ENCODE peak calls at places on chromosomes 12 and 14, in six cellular contexts. One of them, this sample, is unnamed.

GRCh38 chr12:91778938-91779400 is 366.7 kb downstream of the BTG1 start:
- DNase-seq in IMR-90: peak; percentile 88
- DNase-seq in cardiac fibroblast: peak; percentile 93
- DNase-seq in activated effector memory CD4-positive, alpha-beta T cell treated with Interleukin-2 at 50 U/mL for 16 hours: peak; percentile 9
- DNase-seq in memory B cell: no peak
- DNase-seq in AG09319: peak; percentile 52
- DNase-seq in this sample: no peak

GRCh38 chr12:57518920-57519757 is 1.2 kb downstream of the DDIT3 start:
- DNase-seq in IMR-90: peak; percentile 24
- DNase-seq in cardiac fibroblast: peak; percentile 76
- DNase-seq in activated effector memory CD4-positive, alpha-beta T cell treated with Interleukin-2 at 50 U/mL for 16 hours: no peak
- DNase-seq in memory B cell: peak; percentile 29
- DNase-seq in AG09319: no peak
- DNase-seq in this sample: no peak

GRCh38 chr12:104506691-104507401 is 50.1 kb downstream of the CHST11 start:
- DNase-seq in IMR-90: no peak
- DNase-seq in cardiac fibroblast: no peak
- DNase-seq in activated effector memory CD4-positive, alpha-beta T cell treated with Interleukin-2 at 50 U/mL for 16 hours: no peak
- DNase-seq in memory B cell: no peak
- DNase-seq in AG09319: no peak
- DNase-seq in this sample: no peak

GRCh38 chr12:106840217-106840616 is 65.7 kb downstream of the RIC8B start:
- DNase-seq in IMR-90: peak; percentile 64
- DNase-seq in cardiac fibroblast: peak; percentile 67
- DNase-seq in activated effector memory CD4-positive, alpha-beta T cell treated with Interleukin-2 at 50 U/mL for 16 hours: no peak
- DNase-seq in memory B cell: no peak
- DNase-seq in AG09319: no peak
- DNase-seq in this sample: peak; percentile 43

GRCh38 chr12:65152586-65152985 is 16.8 kb upstream of the LEMD3 start:
- DNase-seq in IMR-90: no peak
- DNase-seq in cardiac fibroblast: peak; percentile 40
- DNase-seq in activated effector memory CD4-positive, alpha-beta T cell treated with Interleukin-2 at 50 U/mL for 16 hours: no peak
- DNase-seq in memory B cell: no peak
- DNase-seq in AG09319: no peak
- DNase-seq in this sample: no peak

GRCh38 chr12:110370732-110371141 is 32.8 kb downstream of the ANAPC7 start:
- DNase-seq in IMR-90: no peak
- DNase-seq in cardiac fibroblast: no peak
- DNase-seq in activated effector memory CD4-positive, alpha-beta T cell treated with Interleukin-2 at 50 U/mL for 16 hours: no peak
- DNase-seq in memory B cell: no peak
- DNase-seq in AG09319: no peak
- DNase-seq in this sample: no peak

GRCh38 chr12:47891356-47891755 is 13.4 kb downstream of the VDR start:
- DNase-seq in IMR-90: no peak
- DNase-seq in cardiac fibroblast: no peak
- DNase-seq in activated effector memory CD4-positive, alpha-beta T cell treated with Interleukin-2 at 50 U/mL for 16 hours: no peak
- DNase-seq in memory B cell: no peak
- DNase-seq in AG09319: no peak
- DNase-seq in this sample: no peak

GRCh38 chr12:103742349-103742784 is 98.7 kb downstream of the NT5DC3 start:
- DNase-seq in IMR-90: no peak
- DNase-seq in cardiac fibroblast: peak; percentile 12
- DNase-seq in activated effector memory CD4-positive, alpha-beta T cell treated with Interleukin-2 at 50 U/mL for 16 hours: no peak
- DNase-seq in memory B cell: no peak
- DNase-seq in AG09319: no peak
- DNase-seq in this sample: no peak

GRCh38 chr12:2273288-2273687 is 220.5 kb downstream of the CACNA1C start:
- DNase-seq in IMR-90: peak; percentile 83
- DNase-seq in cardiac fibroblast: peak; percentile 71
- DNase-seq in activated effector memory CD4-positive, alpha-beta T cell treated with Interleukin-2 at 50 U/mL for 16 hours: no peak
- DNase-seq in memory B cell: no peak
- DNase-seq in AG09319: no peak
- DNase-seq in this sample: no peak

GRCh38 chr14:103097244-103097993 is 2.9 kb downstream of the EXOC3L4 start:
- DNase-seq in IMR-90: no peak
- DNase-seq in cardiac fibroblast: no peak
- DNase-seq in activated effector memory CD4-positive, alpha-beta T cell treated with Interleukin-2 at 50 U/mL for 16 hours: no peak
- DNase-seq in memory B cell: no peak
- DNase-seq in AG09319: no peak
- DNase-seq in this sample: no peak

GRCh38 chr14:92403981-92404380 is 81.0 kb downstream of the SLC24A4 start:
- DNase-seq in IMR-90: no peak
- DNase-seq in cardiac fibroblast: no peak
- DNase-seq in activated effector memory CD4-positive, alpha-beta T cell treated with Interleukin-2 at 50 U/mL for 16 hours: no peak
- DNase-seq in memory B cell: no peak
- DNase-seq in AG09319: no peak
- DNase-seq in this sample: no peak

GRCh38 chr12:116534341-116535121 is 24.6 kb upstream of the MAP1LC3B2 start:
- DNase-seq in IMR-90: peak; percentile 34
- DNase-seq in cardiac fibroblast: no peak
- DNase-seq in activated effector memory CD4-positive, alpha-beta T cell treated with Interleukin-2 at 50 U/mL for 16 hours: no peak
- DNase-seq in memory B cell: no peak
- DNase-seq in AG09319: no peak
- DNase-seq in this sample: no peak

GRCh38 chr14:65210827-65211192 is 108.5 kb upstream of the MAX start:
- DNase-seq in IMR-90: no peak
- DNase-seq in cardiac fibroblast: peak; percentile 29
- DNase-seq in activated effector memory CD4-positive, alpha-beta T cell treated with Interleukin-2 at 50 U/mL for 16 hours: no peak
- DNase-seq in memory B cell: no peak
- DNase-seq in AG09319: no peak
- DNase-seq in this sample: no peak

GRCh38 chr14:55350461-55350860 is 61.2 kb downstream of the ATG14 start:
- DNase-seq in IMR-90: no peak
- DNase-seq in cardiac fibroblast: no peak
- DNase-seq in activated effector memory CD4-positive, alpha-beta T cell treated with Interleukin-2 at 50 U/mL for 16 hours: no peak
- DNase-seq in memory B cell: no peak
- DNase-seq in AG09319: no peak
- DNase-seq in this sample: no peak

GRCh38 chr14:38721822-38722431 is 381.1 kb downstream of the SEC23A start:
- DNase-seq in IMR-90: peak; percentile 31
- DNase-seq in cardiac fibroblast: peak; percentile 68
- DNase-seq in activated effector memory CD4-positive, alpha-beta T cell treated with Interleukin-2 at 50 U/mL for 16 hours: no peak
- DNase-seq in memory B cell: no peak
- DNase-seq in AG09319: no peak
- DNase-seq in this sample: peak; percentile 19

GRCh38 chr12:89995870-89996269 is 287.2 kb upstream of the ATP2B1 start:
- DNase-seq in IMR-90: peak; percentile 33
- DNase-seq in cardiac fibroblast: no peak
- DNase-seq in activated effector memory CD4-positive, alpha-beta T cell treated with Interleukin-2 at 50 U/mL for 16 hours: no peak
- DNase-seq in memory B cell: no peak
- DNase-seq in AG09319: no peak
- DNase-seq in this sample: no peak